ENCODE peak calls at places on chromosomes 1 and 21, in eight cellular contexts. One of them, this sample, is unnamed.

GRCh38 chr1:6028042-6028895 is 17.4 kb upstream of the KCNAB2 start:
- DNase-seq in brain microvascular endothelial cell: peak; percentile 8
- DNase-seq in neural progenitor cell: no peak
- DNase-seq in SK-N-SH: no peak
- DNase-seq in DND-41: peak; percentile 81
- DNase-seq in progenitor cell of endocrine pancreas: no peak
- DNase-seq in mesothelial cell of epicardium: no peak
- DNase-seq in body of pancreas: no peak
- DNase-seq in this sample: no peak

GRCh38 chr1:8986814-8987190 is 39.4 kb downstream of the SLC2A7 start:
- DNase-seq in brain microvascular endothelial cell: no peak
- DNase-seq in neural progenitor cell: no peak
- DNase-seq in SK-N-SH: no peak
- DNase-seq in DND-41: no peak
- DNase-seq in progenitor cell of endocrine pancreas: no peak
- DNase-seq in mesothelial cell of epicardium: no peak
- DNase-seq in body of pancreas: no peak
- DNase-seq in this sample: no peak

GRCh38 chr1:47808612-47809011 is 188.6 kb downstream of the TRABD2B start:
- DNase-seq in brain microvascular endothelial cell: no peak
- DNase-seq in neural progenitor cell: no peak
- DNase-seq in SK-N-SH: no peak
- DNase-seq in DND-41: no peak
- DNase-seq in progenitor cell of endocrine pancreas: no peak
- DNase-seq in mesothelial cell of epicardium: no peak
- DNase-seq in body of pancreas: no peak
- DNase-seq in this sample: no peak

GRCh38 chr1:147111381-147112130 is 60.7 kb downstream of the PRKAB2 start:
- DNase-seq in brain microvascular endothelial cell: no peak
- DNase-seq in neural progenitor cell: no peak
- DNase-seq in SK-N-SH: no peak
- DNase-seq in DND-41: no peak
- DNase-seq in progenitor cell of endocrine pancreas: no peak
- DNase-seq in mesothelial cell of epicardium: no peak
- DNase-seq in body of pancreas: no peak
- DNase-seq in this sample: no peak

GRCh38 chr1:89941110-89941770 is 53.7 kb upstream of the ZNF326 start:
- DNase-seq in brain microvascular endothelial cell: no peak
- DNase-seq in neural progenitor cell: peak; percentile 20
- DNase-seq in SK-N-SH: no peak
- DNase-seq in DND-41: peak; percentile 21
- DNase-seq in progenitor cell of endocrine pancreas: no peak
- DNase-seq in mesothelial cell of epicardium: no peak
- DNase-seq in body of pancreas: no peak
- DNase-seq in this sample: no peak

GRCh38 chr1:20357796-20358195 is 67.1 kb downstream of the VWA5B1 start:
- DNase-seq in brain microvascular endothelial cell: no peak
- DNase-seq in neural progenitor cell: no peak
- DNase-seq in SK-N-SH: no peak
- DNase-seq in DND-41: no peak
- DNase-seq in progenitor cell of endocrine pancreas: no peak
- DNase-seq in mesothelial cell of epicardium: no peak
- DNase-seq in body of pancreas: no peak
- DNase-seq in this sample: no peak

GRCh38 chr1:170707959-170708666 is 44.2 kb downstream of the PRRX1 start:
- DNase-seq in brain microvascular endothelial cell: peak; percentile 95
- DNase-seq in neural progenitor cell: no peak
- DNase-seq in SK-N-SH: no peak
- DNase-seq in DND-41: no peak
- DNase-seq in progenitor cell of endocrine pancreas: no peak
- DNase-seq in mesothelial cell of epicardium: no peak
- DNase-seq in body of pancreas: no peak
- DNase-seq in this sample: no peak

GRCh38 chr1:236948381-236948780 is 55.9 kb downstream of the MT1HL1 start:
- DNase-seq in brain microvascular endothelial cell: no peak
- DNase-seq in neural progenitor cell: no peak
- DNase-seq in SK-N-SH: no peak
- DNase-seq in DND-41: no peak
- DNase-seq in progenitor cell of endocrine pancreas: no peak
- DNase-seq in mesothelial cell of epicardium: no peak
- DNase-seq in body of pancreas: no peak
- DNase-seq in this sample: no peak

GRCh38 chr1:28449904-28450303 is 55.9 kb upstream of the RCC1 start:
- DNase-seq in brain microvascular endothelial cell: no peak
- DNase-seq in neural progenitor cell: no peak
- DNase-seq in SK-N-SH: peak; percentile 33
- DNase-seq in DND-41: peak; percentile 40
- DNase-seq in progenitor cell of endocrine pancreas: no peak
- DNase-seq in mesothelial cell of epicardium: no peak
- DNase-seq in body of pancreas: no peak
- DNase-seq in this sample: no peak

GRCh38 chr1:1671365-1672119 is 12.7 kb upstream of the CDK11B start:
- DNase-seq in brain microvascular endothelial cell: no peak
- DNase-seq in neural progenitor cell: no peak
- DNase-seq in SK-N-SH: peak; percentile 17
- DNase-seq in DND-41: no peak
- DNase-seq in progenitor cell of endocrine pancreas: no peak
- DNase-seq in mesothelial cell of epicardium: no peak
- DNase-seq in body of pancreas: no peak
- DNase-seq in this sample: no peak

GRCh38 chr21:31222142-31222541 is 121.9 kb downstream of the TIAM1 start:
- DNase-seq in brain microvascular endothelial cell: no peak
- DNase-seq in neural progenitor cell: no peak
- DNase-seq in SK-N-SH: no peak
- DNase-seq in DND-41: no peak
- DNase-seq in progenitor cell of endocrine pancreas: no peak
- DNase-seq in mesothelial cell of epicardium: no peak
- DNase-seq in body of pancreas: no peak
- DNase-seq in this sample: no peak

GRCh38 chr1:19430121-19431068 is 54.9 kb downstream of the CAPZB start:
- DNase-seq in brain microvascular endothelial cell: no peak
- DNase-seq in neural progenitor cell: no peak
- DNase-seq in SK-N-SH: no peak
- DNase-seq in DND-41: no peak
- DNase-seq in progenitor cell of endocrine pancreas: no peak
- DNase-seq in mesothelial cell of epicardium: no peak
- DNase-seq in body of pancreas: no peak
- DNase-seq in this sample: no peak

GRCh38 chr1:31007462-31007991 is 58.0 kb downstream of the PUM1 start:
- DNase-seq in brain microvascular endothelial cell: peak; percentile 70
- DNase-seq in neural progenitor cell: no peak
- DNase-seq in SK-N-SH: no peak
- DNase-seq in DND-41: no peak
- DNase-seq in progenitor cell of endocrine pancreas: no peak
- DNase-seq in mesothelial cell of epicardium: no peak
- DNase-seq in body of pancreas: no peak
- DNase-seq in this sample: no peak

GRCh38 chr1:231590453-231591198 is 36.0 kb upstream of the DISC1 start:
- DNase-seq in brain microvascular endothelial cell: peak; percentile 64
- DNase-seq in neural progenitor cell: peak; percentile 67
- DNase-seq in SK-N-SH: peak; percentile 60
- DNase-seq in DND-41: peak; percentile 31
- DNase-seq in progenitor cell of endocrine pancreas: no peak
- DNase-seq in mesothelial cell of epicardium: no peak
- DNase-seq in body of pancreas: peak; percentile 52
- DNase-seq in this sample: no peak

DNA sequence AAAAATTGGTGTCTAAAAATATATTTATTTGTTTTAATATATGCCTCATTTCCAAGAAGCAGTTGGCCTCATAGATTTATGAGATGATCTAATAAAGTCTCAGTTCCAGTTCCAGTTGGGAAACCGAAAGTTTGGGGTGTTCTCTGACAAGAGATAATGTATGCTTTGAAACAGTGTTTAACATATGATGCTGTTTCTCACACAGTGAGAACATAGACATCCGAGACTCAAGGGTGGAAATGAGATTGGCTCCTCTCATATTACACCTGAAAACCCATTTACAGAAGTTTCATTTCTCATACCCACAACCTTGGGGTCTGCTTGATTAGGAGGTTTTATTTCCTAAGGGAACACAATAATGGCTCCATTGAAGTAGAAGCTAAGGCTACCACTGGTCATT is 200.6 kb upstream of the BEND5 start:
- DNase-seq in brain microvascular endothelial cell: no peak
- DNase-seq in neural progenitor cell: no peak
- DNase-seq in SK-N-SH: no peak
- DNase-seq in DND-41: no peak
- DNase-seq in progenitor cell of endocrine pancreas: no peak
- DNase-seq in mesothelial cell of epicardium: no peak
- DNase-seq in body of pancreas: no peak
- DNase-seq in this sample: no peak
- TF ChIP-seq CTCF in brain microvascular endothelial cell: no peak
- TF ChIP-seq CTCF in neural progenitor cell: no peak
- TF ChIP-seq CTCF in SK-N-SH: no peak
- TF ChIP-seq CTCF in DND-41: no peak
- TF ChIP-seq CTCF in progenitor cell of endocrine pancreas: no peak
- TF ChIP-seq CTCF in mesothelial cell of epicardium: no peak
- TF ChIP-seq CTCF in body of pancreas: no peak
- TF ChIP-seq CTCF in this sample: no peak

GRCh38 chr1:63147783-63148182 is 174.6 kb upstream of the FOXD3 start:
- DNase-seq in brain microvascular endothelial cell: no peak
- DNase-seq in neural progenitor cell: no peak
- DNase-seq in SK-N-SH: no peak
- DNase-seq in DND-41: no peak
- DNase-seq in progenitor cell of endocrine pancreas: no peak
- DNase-seq in mesothelial cell of epicardium: no peak
- DNase-seq in body of pancreas: no peak
- DNase-seq in this sample: no peak
- TF ChIP-seq CTCF in brain microvascular endothelial cell: no peak
- TF ChIP-seq CTCF in neural progenitor cell: no peak
- TF ChIP-seq CTCF in SK-N-SH: no peak
- TF ChIP-seq CTCF in DND-41: no peak
- TF ChIP-seq CTCF in progenitor cell of endocrine pancreas: no peak
- TF ChIP-seq CTCF in mesothelial cell of epicardium: no peak
- TF ChIP-seq CTCF in body of pancreas: no peak
- TF ChIP-seq CTCF in this sample: no peak

DNA sequence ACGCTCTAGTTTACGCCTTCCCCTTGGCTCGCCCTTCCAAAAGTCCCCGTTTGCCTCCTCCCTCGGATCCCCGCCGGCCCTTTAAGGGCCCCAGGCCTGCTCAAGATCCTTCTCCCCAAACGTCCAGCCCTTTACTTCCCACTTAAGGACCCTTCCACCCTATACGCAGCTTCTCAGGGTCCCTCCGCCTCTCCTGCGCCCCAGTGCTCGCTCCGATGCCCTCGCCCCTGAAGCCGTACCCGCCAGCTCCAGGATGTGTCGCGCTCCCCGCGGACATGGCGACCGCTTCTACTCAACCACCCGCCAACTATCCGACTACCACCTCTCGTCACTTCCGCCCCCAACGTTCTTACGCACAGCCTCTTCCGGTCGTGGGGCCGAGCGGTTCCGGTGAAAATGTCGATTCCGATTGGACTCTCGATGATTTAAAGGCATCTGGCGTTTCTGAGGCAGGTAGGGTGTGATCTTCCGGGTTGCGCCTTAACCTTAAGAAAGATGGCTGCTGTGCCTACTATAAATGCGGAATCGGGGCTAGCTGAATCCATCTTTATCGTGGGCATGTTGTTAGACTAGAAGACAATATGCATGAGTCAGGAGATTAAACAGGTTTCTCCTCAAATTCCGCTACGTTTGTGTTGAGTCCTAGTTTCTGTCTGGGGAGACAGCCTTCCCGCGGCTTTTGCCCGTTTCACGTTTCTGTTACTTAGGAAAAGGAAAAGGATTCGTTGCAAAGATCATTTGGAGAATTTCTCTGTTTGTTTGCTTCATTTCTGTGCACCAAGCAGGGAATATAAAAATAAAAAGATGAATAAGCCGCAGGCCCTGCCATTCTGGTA is at the start of gene KHDC4:
- DNase-seq in brain microvascular endothelial cell: peak; percentile 97
- DNase-seq in neural progenitor cell: peak; percentile 97
- DNase-seq in SK-N-SH: peak; percentile 89
- DNase-seq in DND-41: peak; percentile 97
- DNase-seq in progenitor cell of endocrine pancreas: peak; percentile 77
- DNase-seq in mesothelial cell of epicardium: peak; percentile 86
- DNase-seq in body of pancreas: peak; percentile 96
- DNase-seq in this sample: peak; percentile 93
- TF ChIP-seq CTCF in brain microvascular endothelial cell: peak; percentile 35
- TF ChIP-seq CTCF in neural progenitor cell: no peak
- TF ChIP-seq CTCF in SK-N-SH: no peak
- TF ChIP-seq CTCF in DND-41: peak; percentile 54
- TF ChIP-seq CTCF in progenitor cell of endocrine pancreas: peak; percentile 12
- TF ChIP-seq CTCF in mesothelial cell of epicardium: no peak
- TF ChIP-seq CTCF in body of pancreas: no peak
- TF ChIP-seq CTCF in this sample: peak; percentile 14

GRCh38 chr1:229980009-229980408 is 87.0 kb upstream of the GALNT2 start:
- DNase-seq in brain microvascular endothelial cell: no peak
- DNase-seq in neural progenitor cell: no peak
- DNase-seq in SK-N-SH: no peak
- DNase-seq in DND-41: no peak
- DNase-seq in progenitor cell of endocrine pancreas: no peak
- DNase-seq in mesothelial cell of epicardium: no peak
- DNase-seq in body of pancreas: no peak
- DNase-seq in this sample: no peak
- TF ChIP-seq CTCF in brain microvascular endothelial cell: no peak
- TF ChIP-seq CTCF in neural progenitor cell: no peak
- TF ChIP-seq CTCF in SK-N-SH: no peak
- TF ChIP-seq CTCF in DND-41: no peak
- TF ChIP-seq CTCF in progenitor cell of endocrine pancreas: no peak
- TF ChIP-seq CTCF in mesothelial cell of epicardium: no peak
- TF ChIP-seq CTCF in body of pancreas: no peak
- TF ChIP-seq CTCF in this sample: no peak

GRCh38 chr1:109918077-109918606 is 7.5 kb downstream of the CSF1 start:
- DNase-seq in brain microvascular endothelial cell: no peak
- DNase-seq in neural progenitor cell: no peak
- DNase-seq in SK-N-SH: no peak
- DNase-seq in DND-41: no peak
- DNase-seq in progenitor cell of endocrine pancreas: no peak
- DNase-seq in mesothelial cell of epicardium: no peak
- DNase-seq in body of pancreas: no peak
- DNase-seq in this sample: no peak
- TF ChIP-seq CTCF in brain microvascular endothelial cell: peak; percentile 33
- TF ChIP-seq CTCF in neural progenitor cell: no peak
- TF ChIP-seq CTCF in SK-N-SH: peak; percentile 15
- TF ChIP-seq CTCF in DND-41: peak; percentile 20
- TF ChIP-seq CTCF in progenitor cell of endocrine pancreas: peak; percentile 18
- TF ChIP-seq CTCF in mesothelial cell of epicardium: no peak
- TF ChIP-seq CTCF in body of pancreas: no peak
- TF ChIP-seq CTCF in this sample: peak; percentile 32

DNA sequence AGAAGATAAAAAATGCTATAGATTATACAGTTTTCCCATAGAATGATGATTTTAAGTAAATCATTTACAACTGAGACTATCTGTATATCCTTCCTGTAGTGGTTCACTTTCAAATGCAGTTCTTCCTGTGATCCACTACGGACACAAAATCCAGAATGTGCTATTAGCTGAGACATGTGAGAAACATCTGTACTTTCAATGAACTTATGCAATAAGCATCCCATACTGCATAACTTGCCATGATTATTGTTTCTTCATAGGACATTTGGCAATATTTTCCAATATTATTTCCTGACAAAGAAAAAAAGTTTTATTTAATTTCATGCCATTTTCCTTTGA is 83.5 kb upstream of the PRDX6 start:
- DNase-seq in brain microvascular endothelial cell: peak; percentile 80
- DNase-seq in neural progenitor cell: no peak
- DNase-seq in SK-N-SH: no peak
- DNase-seq in DND-41: no peak
- DNase-seq in progenitor cell of endocrine pancreas: no peak
- DNase-seq in mesothelial cell of epicardium: no peak
- DNase-seq in body of pancreas: no peak
- DNase-seq in this sample: no peak
- TF ChIP-seq CTCF in brain microvascular endothelial cell: no peak
- TF ChIP-seq CTCF in neural progenitor cell: no peak
- TF ChIP-seq CTCF in SK-N-SH: no peak
- TF ChIP-seq CTCF in DND-41: no peak
- TF ChIP-seq CTCF in progenitor cell of endocrine pancreas: no peak
- TF ChIP-seq CTCF in mesothelial cell of epicardium: no peak
- TF ChIP-seq CTCF in body of pancreas: no peak
- TF ChIP-seq CTCF in this sample: no peak